ENCODE peak calls at places on chromosomes 11 and 22, in ten cellular contexts. L is AG04450, R is spleen, H is lung, N is fibroblast of lung, P is H7, J is left lung, M is left ventricle myocardium inferior, T is transverse colon, U is skeletal muscle cell. G is an unnamed sample.
A peak's percentile ranks its signal among the peaks of the same experiment; 100 is the strongest.

GRCh38 chr22:27775698-27776409 is 25.7 kb downstream of the MN1 start:
- DNase-seq in R (no peak), M (no peak), T (no peak), U (no peak), L (no peak), N (no peak), P (peak; percentile 78), J (no peak), H (no peak), G (no peak)

GRCh38 chr11:68954970-68955958 is 25.5 kb downstream of the MRGPRD start:
- DNase-seq in R (peak; percentile 83), J (peak; percentile 49), M (peak; percentile 39), N (peak; percentile 32), U (no peak), L (no peak), P (peak; percentile 76), H (peak; percentile 36), T (peak; percentile 77), G (no peak)

GRCh38 chr11:17526931-17527660 is 17.1 kb downstream of the USH1C start:
- DNase-seq in P (no peak), H (no peak), M (no peak), L (no peak), J (no peak), T (no peak), N (no peak), U (no peak), R (no peak), G (no peak)

GRCh38 chr11:95715777-95716241 is 73.8 kb downstream of the FAM76B start:
- DNase-seq in M (no peak), H (no peak), N (peak; percentile 97), P (no peak), R (no peak), T (no peak), J (no peak), L (no peak), U (peak; percentile 76), G (no peak)

GRCh38 chr11:30006876-30007275 is 10.0 kb downstream of the KCNA4 start:
- DNase-seq in L (no peak), M (no peak), U (no peak), R (no peak), T (no peak), N (no peak), J (no peak), P (no peak), H (no peak), G (no peak)

GRCh38 chr11:118605116-118605867 is 2.1 kb upstream of the PHLDB1 start:
- DNase-seq in H (peak; percentile 64), U (peak; percentile 96), L (peak; percentile 85), M (peak; percentile 83), T (peak; percentile 62), J (no peak), R (peak; percentile 50), P (peak; percentile 47), N (peak; percentile 75), G (peak; percentile 82)

GRCh38 chr11:44404323-44404705 is 94.4 kb upstream of the ALX4 start:
- DNase-seq in N (no peak), T (no peak), P (no peak), M (no peak), L (no peak), U (no peak), J (no peak), H (no peak), R (no peak), G (no peak)

GRCh38 chr11:30016588-30017363 is at the start of gene KCNA4:
- DNase-seq in M (peak; percentile 34), J (no peak), L (no peak), T (no peak), U (no peak), H (no peak), P (peak; percentile 92), R (no peak), N (peak; percentile 1), G (peak; percentile 80)

GRCh38 chr11:79594839-79595238 is 154.0 kb upstream of the TENM4 start:
- DNase-seq in H (no peak), M (no peak), J (no peak), N (no peak), L (no peak), T (no peak), U (no peak), P (no peak), R (no peak), G (no peak)

GRCh38 chr11:133747409-133747808 is 97.9 kb downstream of the SPATA19 start:
- DNase-seq in M (no peak), H (no peak), P (no peak), T (no peak), L (no peak), N (no peak), J (no peak), R (no peak), U (no peak), G (no peak)

GRCh38 chr11:67468056-67468455 is 995 bp downstream of the TMEM134 start:
- DNase-seq in M (no peak), R (no peak), H (peak; percentile 84), N (peak; percentile 44), P (peak; percentile 61), U (no peak), T (peak; percentile 80), L (no peak), J (peak; percentile 83), G (no peak)

GRCh38 chr22:33476716-33477115 is 418.5 kb upstream of the SYN3 start:
- DNase-seq in J (no peak), R (no peak), U (no peak), L (no peak), N (peak; percentile 43), M (no peak), T (no peak), H (no peak), P (no peak), G (no peak)

GRCh38 chr11:57597971-57598830 is 716 bp downstream of the SERPING1 start:
- DNase-seq in N (peak; percentile 16), U (peak; percentile 39), L (no peak), H (peak; percentile 74), J (peak; percentile 83), M (peak; percentile 86), R (peak; percentile 79), T (peak; percentile 62), P (peak; percentile 98), G (peak; percentile 91)

GRCh38 chr11:58913685-58914084 is 25.6 kb upstream of the GLYATL1 start:
- DNase-seq in N (no peak), R (no peak), H (peak; percentile 3), U (no peak), M (no peak), L (no peak), J (no peak), P (no peak), T (no peak), G (no peak)

GRCh38 chr22:37197451-37198289 is 9.6 kb upstream of the C1QTNF6 start:
- DNase-seq in U (no peak), N (peak; percentile 89), L (no peak), T (peak; percentile 72), R (peak; percentile 79), H (peak; percentile 80), J (peak; percentile 82), M (no peak), P (peak; percentile 35), G (peak; percentile 77)

GRCh38 chr11:105168457-105168856 is 28.9 kb upstream of the CARD18 start:
- DNase-seq in L (no peak), M (no peak), P (no peak), R (no peak), J (no peak), H (no peak), N (peak; percentile 45), T (no peak), U (no peak), G (no peak)

GRCh38 chr22:32803020-32803758 is 1.7 kb downstream of the TIMP3 start:
- DNase-seq in H (no peak), L (no peak), P (peak; percentile 54), N (peak; percentile 85), U (no peak), J (no peak), T (no peak), M (peak; percentile 40), R (no peak), G (peak; percentile 82)

GRCh38 chr11:65636810-65637557 is 917 bp upstream of the SIPA1 start:
- DNase-seq in L (no peak), N (no peak), J (no peak), U (no peak), H (no peak), M (no peak), R (peak; percentile 78), T (no peak), P (no peak), G (no peak)
- H3K4me3 ChIP-seq in L (no peak overlapping the region), N (peak overlapping the region; percentile 4), J (no peak overlapping the region), U (no peak overlapping the region), H (no peak overlapping the region), M (peak overlapping the region; percentile 81), R (peak overlapping the region; percentile 84), T (no peak overlapping the region), P (no peak overlapping the region), G (no peak overlapping the region)

GRCh38 chr11:32435511-32435946 is at the start of gene WT1:
- DNase-seq in U (no peak), J (no peak), P (peak; percentile 88), H (no peak), R (peak; percentile 78), M (peak; percentile 66), L (no peak), N (no peak), T (no peak), G (no peak)
- H3K4me3 ChIP-seq in U (no peak within 1 kb of the TSS), J (peak within 1 kb of the TSS; percentile 17), P (peak within 1 kb of the TSS; percentile 34), H (no peak within 1 kb of the TSS), R (peak within 1 kb of the TSS; percentile 66), M (peak within 1 kb of the TSS; percentile 72), L (no peak within 1 kb of the TSS), N (no peak within 1 kb of the TSS), T (no peak within 1 kb of the TSS), G (no peak within 1 kb of the TSS)

GRCh38 chr11:45659818-45660160 is 5.6 kb downstream of the CHST1 start:
- DNase-seq in R (no peak), P (no peak), L (no peak), U (no peak), M (no peak), H (no peak), N (no peak), J (no peak), T (no peak), G (peak; percentile 28)

GRCh38 chr11:45661417-45662055 is 3.9 kb downstream of the CHST1 start:
- DNase-seq in U (no peak), L (no peak), M (no peak), T (no peak), R (peak; percentile 30), H (no peak), P (no peak), N (no peak), J (peak; percentile 19), G (peak; percentile 29)

GRCh38 chr11:45659031-45659817 is 6.2 kb downstream of the CHST1 start:
- DNase-seq in H (no peak), N (no peak), J (no peak), R (peak; percentile 64), L (no peak), P (no peak), M (no peak), T (no peak), U (no peak), G (no peak)

GRCh38 chr11:45662096-45662664 is 3.2 kb downstream of the CHST1 start:
- DNase-seq in L (no peak), P (no peak), N (no peak), T (no peak), M (no peak), J (no peak), H (no peak), U (no peak), R (peak; percentile 58), G (peak; percentile 57)

GRCh38 chr11:45660717-45661416 is 4.6 kb downstream of the CHST1 start:
- DNase-seq in T (no peak), R (peak; percentile 29), H (no peak), J (peak; percentile 17), M (no peak), U (no peak), L (no peak), N (no peak), P (no peak), G (peak; percentile 62)
- H3K4me3 ChIP-seq in T (no peak overlapping the region), R (no peak overlapping the region), H (no peak overlapping the region), J (no peak overlapping the region), M (no peak overlapping the region), U (no peak overlapping the region), L (no peak overlapping the region), N (no peak overlapping the region), P (no peak overlapping the region), G (no peak overlapping the region)

GRCh38 chr22:20957691-20958440 is 9.2 kb upstream of the AIFM3 start:
- DNase-seq in J (peak; percentile 54), M (peak; percentile 33), U (no peak), H (peak; percentile 54), R (peak; percentile 82), T (peak; percentile 82), N (peak; percentile 8), P (peak; percentile 89), L (no peak), G (no peak)
- H3K4me3 ChIP-seq in J (peak overlapping the region; percentile 48), M (peak overlapping the region; percentile 70), U (peak overlapping the region; percentile 60), H (peak overlapping the region; percentile 58), R (peak overlapping the region; percentile 73), T (peak overlapping the region; percentile 61), N (peak overlapping the region; percentile 60), P (peak overlapping the region; percentile 80), L (peak overlapping the region; percentile 70), G (peak overlapping the region; percentile 44)